ENCODE peak calls at places on chromosomes 6 and 20, in four cellular contexts. One of them, this sample, is unnamed.

GRCh38 chr6:12916001-12916400 is 199.4 kb downstream of the PHACTR1 start:
- DNase-seq in esophagus muscularis mucosa: no peak
- DNase-seq in transverse colon: no peak
- DNase-seq in spleen: no peak
- DNase-seq in this sample: no peak

GRCh38 chr6:112065426-112065986 is 11.6 kb downstream of the CCN6 start:
- DNase-seq in esophagus muscularis mucosa: no peak
- DNase-seq in transverse colon: no peak
- DNase-seq in spleen: no peak
- DNase-seq in this sample: no peak

GRCh38 chr6:38767555-38767954 is 52.4 kb downstream of the DNAH8 start:
- DNase-seq in esophagus muscularis mucosa: no peak
- DNase-seq in transverse colon: no peak
- DNase-seq in spleen: no peak
- DNase-seq in this sample: no peak

GRCh38 chr6:45175272-45175671 is 152.9 kb upstream of the RUNX2 start:
- DNase-seq in esophagus muscularis mucosa: no peak
- DNase-seq in transverse colon: no peak
- DNase-seq in spleen: no peak
- DNase-seq in this sample: no peak

GRCh38 chr20:53677447-53678314 is 84.0 kb upstream of the ZNF217 start:
- DNase-seq in esophagus muscularis mucosa: no peak
- DNase-seq in transverse colon: peak; percentile 64
- DNase-seq in spleen: no peak
- DNase-seq in this sample: peak; percentile 22

GRCh38 chr6:7424967-7425807 is 35.6 kb downstream of the RIOK1 start:
- DNase-seq in esophagus muscularis mucosa: no peak
- DNase-seq in transverse colon: no peak
- DNase-seq in spleen: no peak
- DNase-seq in this sample: no peak

GRCh38 chr6:99661870-99662269 is 55.2 kb downstream of the PRDM13 start:
- DNase-seq in esophagus muscularis mucosa: no peak
- DNase-seq in transverse colon: no peak
- DNase-seq in spleen: no peak
- DNase-seq in this sample: no peak

GRCh38 chr20:62466806-62467537 is 8.8 kb downstream of the GATA5 start:
- DNase-seq in esophagus muscularis mucosa: no peak
- DNase-seq in transverse colon: no peak
- DNase-seq in spleen: no peak
- DNase-seq in this sample: no peak

GRCh38 chr6:25279748-25280616 is 808 bp downstream of the CARMIL1 start:
- DNase-seq in esophagus muscularis mucosa: no peak
- DNase-seq in transverse colon: peak; percentile 26
- DNase-seq in spleen: no peak
- DNase-seq in this sample: peak; percentile 37

GRCh38 chr20:17901971-17902370 is 66.6 kb downstream of the SNX5 start:
- DNase-seq in esophagus muscularis mucosa: no peak
- DNase-seq in transverse colon: no peak
- DNase-seq in spleen: no peak
- DNase-seq in this sample: no peak

GRCh38 chr20:45157977-45158376 is 16.7 kb upstream of the PI3 start:
- DNase-seq in esophagus muscularis mucosa: no peak
- DNase-seq in transverse colon: no peak
- DNase-seq in spleen: no peak
- DNase-seq in this sample: no peak

GRCh38 chr20:53599039-53599362 is 5.4 kb upstream of the ZNF217 start:
- DNase-seq in esophagus muscularis mucosa: no peak
- DNase-seq in transverse colon: no peak
- DNase-seq in spleen: no peak
- DNase-seq in this sample: no peak

GRCh38 chr6:34416877-34417371 is 8.9 kb downstream of the RPS10 start:
- DNase-seq in esophagus muscularis mucosa: no peak
- DNase-seq in transverse colon: no peak
- DNase-seq in spleen: no peak
- DNase-seq in this sample: no peak

GRCh38 chr6:34412054-34412453 is 13.8 kb downstream of the RPS10 start:
- DNase-seq in esophagus muscularis mucosa: no peak
- DNase-seq in transverse colon: no peak
- DNase-seq in spleen: no peak
- DNase-seq in this sample: no peak

GRCh38 chr6:34418367-34418766 is 7.5 kb downstream of the RPS10 start:
- DNase-seq in esophagus muscularis mucosa: no peak
- DNase-seq in transverse colon: no peak
- DNase-seq in spleen: no peak
- DNase-seq in this sample: no peak

GRCh38 chr6:34412643-34413214 is 13.1 kb downstream of the RPS10 start:
- DNase-seq in esophagus muscularis mucosa: no peak
- DNase-seq in transverse colon: no peak
- DNase-seq in spleen: no peak
- DNase-seq in this sample: no peak

DNA sequence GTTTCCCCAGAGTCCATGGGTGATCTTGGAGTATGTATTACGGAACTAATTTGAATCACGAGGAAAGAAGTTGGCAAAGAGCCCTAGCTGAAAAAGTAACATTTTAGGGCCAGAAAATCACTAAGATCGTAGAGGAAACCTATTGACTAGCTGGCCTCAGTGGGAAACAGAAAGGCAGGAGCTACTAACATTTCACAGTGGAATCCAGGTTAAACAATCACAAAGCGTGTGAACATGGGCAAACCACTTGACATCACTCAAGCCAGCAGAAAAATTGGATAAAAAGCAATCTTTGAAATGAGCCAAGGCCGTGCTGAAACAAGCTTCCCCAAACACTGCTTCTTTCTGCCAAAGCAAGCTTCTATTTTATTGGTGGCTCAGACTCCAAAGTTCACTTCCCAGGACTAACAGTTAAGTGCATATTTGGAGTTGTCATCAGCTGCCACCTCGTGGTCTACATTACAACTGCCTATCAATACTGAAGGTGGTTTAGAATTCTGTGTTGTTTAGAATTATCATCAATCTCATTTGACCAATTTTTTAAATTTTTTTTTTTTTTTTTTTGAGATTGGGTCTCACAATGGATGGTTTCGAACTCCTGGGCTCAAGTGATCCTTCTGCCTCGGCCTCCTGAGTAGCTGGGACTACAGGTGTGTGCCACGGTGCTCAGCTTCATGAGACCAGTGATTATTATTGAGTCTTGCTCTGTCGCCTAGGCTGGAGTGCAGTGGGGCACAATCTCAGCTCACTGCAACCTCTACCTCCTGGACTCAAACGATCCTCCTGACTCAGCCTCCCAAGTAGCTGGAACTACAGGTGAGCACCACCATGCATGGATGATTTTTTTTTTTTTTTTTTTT is 10.6 kb downstream of the RPS10 start:
- DNase-seq in esophagus muscularis mucosa: no peak
- DNase-seq in transverse colon: peak; percentile 62
- DNase-seq in spleen: no peak
- DNase-seq in this sample: peak; percentile 63
- TF ChIP-seq POLR2A in esophagus muscularis mucosa: no peak
- TF ChIP-seq POLR2A in transverse colon: no peak
- TF ChIP-seq POLR2A in spleen: no peak
- TF ChIP-seq POLR2A in this sample: no peak

GRCh38 chr20:41134362-41135186 is 2.8 kb upstream of the PLCG1 start:
- DNase-seq in esophagus muscularis mucosa: no peak
- DNase-seq in transverse colon: peak; percentile 3
- DNase-seq in spleen: no peak
- DNase-seq in this sample: no peak

GRCh38 chr20:41135187-41135887 is 2.0 kb upstream of the PLCG1 start:
- DNase-seq in esophagus muscularis mucosa: no peak
- DNase-seq in transverse colon: peak; percentile 60
- DNase-seq in spleen: peak; percentile 87
- DNase-seq in this sample: no peak

GRCh38 chr20:41131594-41132387 is 5.6 kb upstream of the PLCG1 start:
- DNase-seq in esophagus muscularis mucosa: no peak
- DNase-seq in transverse colon: peak; percentile 4
- DNase-seq in spleen: no peak
- DNase-seq in this sample: no peak

GRCh38 chr20:41135888-41136243 is 1.5 kb upstream of the PLCG1 start:
- DNase-seq in esophagus muscularis mucosa: no peak
- DNase-seq in transverse colon: peak; percentile 3
- DNase-seq in spleen: no peak
- DNase-seq in this sample: no peak

DNA sequence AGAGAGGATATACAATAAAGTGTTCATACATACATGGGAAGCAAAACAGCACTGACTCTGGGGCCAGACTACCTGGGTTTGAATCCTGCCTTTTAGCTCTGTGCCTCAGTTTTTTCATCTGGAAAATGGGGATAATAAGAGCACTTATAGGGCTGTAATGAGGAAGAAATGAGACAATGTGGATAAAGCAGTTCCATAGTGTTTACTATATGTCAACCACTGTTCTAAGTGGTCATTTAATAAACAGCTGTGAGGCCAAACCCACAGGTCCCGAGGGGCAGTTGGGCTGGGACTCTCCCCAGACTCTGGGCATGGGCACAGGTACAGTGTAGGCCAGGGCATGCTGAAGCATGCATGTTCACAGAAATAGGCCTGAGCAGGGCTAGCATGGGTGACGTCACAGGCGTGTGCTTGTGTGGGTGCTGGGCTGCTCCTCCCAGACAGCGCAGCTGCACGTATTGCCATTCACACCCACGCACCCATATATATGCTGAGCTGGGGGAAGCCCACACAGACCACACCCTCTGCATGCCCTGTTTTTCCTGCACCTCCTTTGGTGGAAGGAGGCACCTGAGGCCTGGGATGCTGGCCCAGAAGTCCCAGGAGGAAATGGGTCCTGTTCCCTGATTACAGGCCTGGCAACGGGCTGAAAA is 3.5 kb upstream of the PLCG1 start:
- DNase-seq in esophagus muscularis mucosa: no peak
- DNase-seq in transverse colon: peak; percentile 9
- DNase-seq in spleen: no peak
- DNase-seq in this sample: no peak
- TF ChIP-seq POLR2A in esophagus muscularis mucosa: no peak
- TF ChIP-seq POLR2A in transverse colon: no peak
- TF ChIP-seq POLR2A in spleen: no peak
- TF ChIP-seq POLR2A in this sample: no peak

GRCh38 chr6:63580704-63580961 is 8.4 kb downstream of the LOC128125822 start:
- DNase-seq in esophagus muscularis mucosa: no peak
- DNase-seq in transverse colon: no peak
- DNase-seq in spleen: no peak
- DNase-seq in this sample: no peak

GRCh38 chr6:63581355-63581998 is 9.2 kb downstream of the LOC128125822 start:
- DNase-seq in esophagus muscularis mucosa: no peak
- DNase-seq in transverse colon: no peak
- DNase-seq in spleen: no peak
- DNase-seq in this sample: no peak

GRCh38 chr6:63584125-63584514 is 11.8 kb downstream of the LOC128125822 start:
- DNase-seq in esophagus muscularis mucosa: no peak
- DNase-seq in transverse colon: no peak
- DNase-seq in spleen: no peak
- DNase-seq in this sample: no peak

GRCh38 chr6:63584566-63584965 is 12.3 kb downstream of the LOC128125822 start:
- DNase-seq in esophagus muscularis mucosa: no peak
- DNase-seq in transverse colon: no peak
- DNase-seq in spleen: no peak
- DNase-seq in this sample: no peak

DNA sequence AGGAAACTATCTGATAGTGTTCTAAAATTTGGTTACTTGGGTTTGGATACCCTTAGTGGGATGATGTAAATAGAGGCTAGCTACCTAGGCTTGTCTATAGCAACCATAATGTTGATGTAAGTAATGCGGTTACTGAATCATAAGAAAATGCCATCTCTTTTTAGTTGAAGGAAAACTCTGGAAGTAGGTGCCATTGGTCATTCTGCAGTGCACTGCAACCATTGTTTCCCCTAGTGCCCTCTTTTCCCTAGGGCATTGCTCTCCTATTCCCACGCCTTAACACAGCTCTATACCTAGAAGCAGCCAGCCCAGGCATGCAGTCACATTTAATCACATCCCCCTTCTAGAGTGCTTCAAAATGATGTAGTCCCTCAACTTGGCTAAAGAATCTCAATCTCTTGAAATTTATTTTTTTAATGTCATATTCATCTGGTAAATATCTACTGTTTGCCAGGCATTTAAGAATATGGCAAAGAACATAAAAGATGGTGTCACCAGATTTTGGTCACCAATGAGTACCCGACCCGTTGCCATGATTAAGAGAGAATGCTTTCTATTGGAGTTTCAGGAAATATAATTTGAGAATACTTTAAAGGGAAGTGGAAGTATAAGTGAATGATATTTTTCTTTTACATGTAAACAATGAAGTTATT is 10.4 kb downstream of the LOC128125822 start:
- DNase-seq in esophagus muscularis mucosa: no peak
- DNase-seq in transverse colon: no peak
- DNase-seq in spleen: no peak
- DNase-seq in this sample: no peak
- TF ChIP-seq POLR2A in esophagus muscularis mucosa: no peak
- TF ChIP-seq POLR2A in transverse colon: no peak
- TF ChIP-seq POLR2A in spleen: no peak
- TF ChIP-seq POLR2A in this sample: no peak

GRCh38 chr20:1467082-1467354 is 369 bp upstream of the NSFL1C start:
- DNase-seq in esophagus muscularis mucosa: no peak
- DNase-seq in transverse colon: no peak
- DNase-seq in spleen: no peak
- DNase-seq in this sample: no peak

GRCh38 chr20:1468117-1468624 is 1.5 kb upstream of the NSFL1C start:
- DNase-seq in esophagus muscularis mucosa: no peak
- DNase-seq in transverse colon: no peak
- DNase-seq in spleen: no peak
- DNase-seq in this sample: no peak

GRCh38 chr20:1467355-1468116 is 887 bp upstream of the NSFL1C start:
- DNase-seq in esophagus muscularis mucosa: no peak
- DNase-seq in transverse colon: peak; percentile 65
- DNase-seq in spleen: peak; percentile 84
- DNase-seq in this sample: no peak

GRCh38 chr20:1465470-1466210 is 1.0 kb downstream of the NSFL1C start:
- DNase-seq in esophagus muscularis mucosa: no peak
- DNase-seq in transverse colon: no peak
- DNase-seq in spleen: no peak
- DNase-seq in this sample: no peak

DNA sequence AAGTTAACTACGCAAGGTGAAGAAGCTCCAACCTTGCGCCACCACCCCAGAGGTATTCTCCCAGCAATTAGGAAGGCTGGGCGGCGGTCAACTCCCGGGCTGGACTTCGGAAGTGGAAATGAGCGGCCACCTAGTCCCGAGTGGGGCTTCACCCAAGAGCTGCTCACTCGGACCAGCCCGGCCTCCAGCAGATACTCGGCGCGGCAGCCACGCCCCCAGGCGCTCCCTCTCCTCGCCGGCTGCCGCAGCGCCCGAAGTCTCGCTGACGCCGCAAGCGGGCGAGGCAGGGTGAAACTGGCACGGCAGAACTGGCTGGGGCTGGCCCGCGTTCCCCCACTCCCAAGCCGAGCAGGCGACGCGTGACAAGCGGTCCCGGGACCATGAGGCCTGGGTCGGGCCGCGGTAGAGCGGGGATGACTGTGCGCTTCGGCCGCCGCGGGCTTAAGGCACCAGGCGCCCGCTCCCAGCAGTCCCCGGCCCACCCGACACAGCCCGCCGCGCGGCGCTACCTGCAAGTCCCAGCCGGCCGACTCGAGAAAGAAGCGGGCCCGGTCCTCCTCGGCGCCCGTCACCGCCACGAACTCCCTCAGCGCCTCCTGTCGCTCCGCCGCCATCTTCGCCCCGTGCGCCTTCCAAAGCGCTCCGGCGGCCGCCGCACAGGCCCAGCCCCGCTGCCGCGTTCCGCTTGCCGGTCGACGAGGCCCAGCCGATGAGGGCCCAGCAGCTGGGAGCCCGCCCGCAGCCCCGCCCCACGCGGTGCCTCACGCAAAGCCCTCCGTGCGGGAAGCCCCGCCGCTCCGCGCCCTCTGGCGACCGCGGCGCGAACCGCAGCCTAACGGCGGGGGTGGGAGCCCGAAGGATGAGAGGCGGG is at the start of gene NSFL1C:
- DNase-seq in esophagus muscularis mucosa: peak; percentile 96
- DNase-seq in transverse colon: peak; percentile 97
- DNase-seq in spleen: peak; percentile 100
- DNase-seq in this sample: peak; percentile 92
- TF ChIP-seq POLR2A in esophagus muscularis mucosa: peak; percentile 43
- TF ChIP-seq POLR2A in transverse colon: peak; percentile 56
- TF ChIP-seq POLR2A in spleen: peak; percentile 87
- TF ChIP-seq POLR2A in this sample: peak; percentile 30